ENCODE peak calls at places on chromosomes 11 and 22, in four cellular contexts. C is AG09319, A is heart left ventricle, H is neural progenitor cell. V is an unnamed sample.

GRCh38 chr11:13384837-13385417 is 78.1 kb downstream of the BTBD10 start:
- DNase-seq in A (no peak), C (peak), H (peak), V (peak)

GRCh38 chr11:83827940-83828554 is 541.9 kb upstream of the CCDC90B start:
- DNase-seq in H (peak), C (no peak), A (no peak), V (peak)

GRCh38 chr11:58243954-58244353 is 15.2 kb upstream of the OR10Q1 start:
- DNase-seq in C (no peak), A (no peak), H (no peak), V (no peak)

GRCh38 chr11:73141309-73142127 is 600 bp downstream of the FCHSD2 start:
- DNase-seq in H (peak), A (peak), C (peak), V (peak)

GRCh38 chr22:27474711-27475547 is 326.6 kb downstream of the MN1 start:
- DNase-seq in A (no peak), C (no peak), H (no peak), V (peak)

GRCh38 chr11:66543263-66544107 is 2.4 kb downstream of the ZDHHC24 start:
- DNase-seq in C (no peak), A (no peak), H (peak), V (no peak)

GRCh38 chr11:9568854-9569587 is 4.4 kb upstream of the WEE1 start:
- DNase-seq in C (peak), A (no peak), H (peak), V (peak)

GRCh38 chr11:11977206-11977938 is 31.1 kb downstream of the DKK3 start:
- DNase-seq in H (no peak), A (peak), C (peak), V (peak)

GRCh38 chr11:130528301-130528651 is 79.8 kb downstream of the ADAMTS15 start:
- DNase-seq in C (no peak), A (no peak), H (no peak), V (peak)

GRCh38 chr11:45149483-45150056 is 3.1 kb downstream of the PRDM11 start:
- DNase-seq in A (no peak), H (no peak), C (no peak), V (no peak)

DNA sequence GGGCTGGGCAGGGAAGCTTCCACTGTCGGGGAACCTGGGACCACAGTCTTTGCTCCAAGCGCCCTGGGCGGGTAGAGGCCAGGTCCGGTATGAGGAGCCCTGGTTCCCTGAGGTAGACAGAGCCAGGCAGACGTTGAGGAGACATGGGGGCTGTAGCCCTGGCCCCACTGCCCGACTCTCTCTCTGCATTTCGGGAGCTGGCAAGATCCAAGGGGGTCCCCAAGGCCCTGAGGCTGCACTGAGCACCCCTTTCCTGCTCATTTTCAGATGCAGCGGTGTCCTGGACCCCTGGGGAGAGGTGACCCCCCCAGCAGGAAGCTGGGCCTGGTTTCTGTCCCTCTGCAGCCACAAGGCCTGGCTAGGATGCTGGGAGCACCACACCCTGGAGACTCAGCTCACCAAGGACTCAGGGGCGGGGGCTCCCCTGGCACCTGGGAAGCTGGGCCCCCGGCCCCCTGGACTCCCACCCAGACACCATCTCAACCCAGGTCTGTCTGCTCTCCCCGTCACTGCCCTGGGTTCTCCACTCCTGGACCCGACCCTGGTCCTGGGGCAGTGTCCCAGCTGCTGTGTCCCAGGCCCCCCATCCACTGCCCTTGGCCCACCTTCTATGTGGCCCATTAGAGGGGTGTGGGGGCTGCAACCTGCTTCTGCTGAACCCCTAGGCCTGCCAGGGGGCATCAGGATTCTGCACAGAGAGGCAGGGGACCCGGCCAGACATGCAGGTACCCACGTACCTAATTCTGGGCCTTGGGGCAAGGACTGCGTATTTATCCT is 15.0 kb upstream of the MUC6 start:
- DNase-seq in A (peak), H (no peak), C (no peak), V (no peak)
- TF ChIP-seq CTCF in A (no peak), H (no peak), C (no peak), V (no peak)

GRCh38 chr11:106581399-106581798 is 436.9 kb downstream of the GUCY1A2 start:
- DNase-seq in C (no peak), A (no peak), H (no peak), V (no peak)

GRCh38 chr11:106585061-106585460 is 433.2 kb downstream of the GUCY1A2 start:
- DNase-seq in C (peak), A (no peak), H (peak), V (no peak)
- TF ChIP-seq CTCF in C (peak), A (no peak), H (peak), V (peak)

GRCh38 chr11:37710031-37710430 is 1112.0 kb upstream of the RAG2 start:
- DNase-seq in H (no peak), C (no peak), A (no peak), V (no peak)

GRCh38 chr11:37712246-37712645 is 1114.2 kb upstream of the RAG2 start:
- DNase-seq in A (no peak), H (peak), C (no peak), V (no peak)
- TF ChIP-seq CTCF in A (no peak), H (peak), C (no peak), V (no peak)

GRCh38 chr11:76598426-76598839 is 72.1 kb downstream of the LRRC32 start:
- DNase-seq in H (peak), A (no peak), C (no peak), V (no peak)
- TF ChIP-seq CTCF in H (peak), A (peak), C (peak), V (peak)

DNA sequence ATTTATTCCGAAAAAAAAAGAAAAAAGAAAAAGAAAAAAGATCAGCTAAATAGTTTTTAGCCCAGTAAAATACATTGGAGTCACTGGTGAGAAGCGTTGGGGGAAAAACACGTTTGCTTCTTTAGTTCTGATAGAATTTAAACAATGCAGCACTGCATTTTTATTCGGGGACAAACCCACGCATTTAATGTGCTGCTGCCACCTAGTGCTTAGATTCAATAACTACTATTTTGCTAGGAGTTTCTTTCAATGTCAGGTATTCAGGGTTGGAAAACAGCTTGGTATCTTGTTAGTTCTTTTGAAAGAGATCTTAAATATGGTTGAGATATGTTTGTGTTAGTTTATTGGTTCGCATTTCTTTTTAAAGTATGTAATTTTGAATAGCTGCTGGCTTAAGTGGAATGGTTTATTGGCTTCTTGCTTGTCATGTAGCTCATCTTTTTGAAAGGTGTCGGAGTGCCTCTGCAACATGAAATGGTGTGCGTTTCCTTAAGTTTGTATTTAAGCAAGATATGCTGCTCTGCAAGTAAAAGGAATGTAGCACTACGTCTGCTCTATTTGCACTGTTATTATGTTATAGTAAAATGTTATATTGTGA is 41.9 kb downstream of the SVIP start:
- DNase-seq in C (no peak), A (no peak), H (peak), V (no peak)
- TF ChIP-seq CTCF in C (peak), A (peak), H (peak), V (peak)